ENCODE peak calls at places on chromosomes 1 and 21, in nine cellular contexts. I is DMS153; U is GM13976; W is NCI-H146; T is fibroblast of mammary gland; A is dermis blood vessel endothelial cell; G is activated CD4-positive, alpha-beta T cell treated with anti-CD3 and anti-CD28 coated beads, Interleukin-2, amount 50 U/mL, for 24 hours; O is stimulated activated CD8-positive, alpha-beta memory T cell treated with anti-CD3 and anti-CD28 coated beads, Interleukin-4, amount 100 ng/mL, for 1 hour; V is frontal cortex. Z is an unnamed sample.

GRCh38 chr1:165897326-165898303 is 70.2 kb downstream of the UCK2 start:
- DNase-seq in A (no peak), I (no peak), T (peak; percentile 58), U (peak; percentile 50), W (no peak), O (no peak), V (no peak), G (no peak), Z (no peak)

GRCh38 chr21:26064506-26064905 is 106.1 kb downstream of the APP start:
- DNase-seq in A (no peak), I (no peak), W (no peak), U (no peak), V (no peak), T (no peak), G (no peak), O (no peak), Z (no peak)

GRCh38 chr21:39564200-39564599 is 48.5 kb upstream of the B3GALT5 start:
- DNase-seq in G (no peak), A (no peak), U (no peak), V (peak; percentile 29), W (no peak), I (no peak), O (no peak), T (no peak), Z (no peak)

GRCh38 chr1:15949453-15950245 is 26.3 kb downstream of the ZBTB17 start:
- DNase-seq in W (no peak), I (no peak), T (peak; percentile 97), V (peak; percentile 80), G (peak; percentile 66), O (peak; percentile 64), U (peak; percentile 92), A (peak; percentile 96), Z (peak; percentile 71)

GRCh38 chr1:26854953-26855352 is 8.0 kb upstream of the SFN start:
- DNase-seq in O (no peak), W (no peak), A (no peak), V (no peak), U (no peak), I (no peak), G (no peak), T (no peak), Z (no peak)

GRCh38 chr1:18972531-18972930 is 16.1 kb upstream of the IFFO2 start:
- DNase-seq in O (no peak), U (no peak), V (no peak), A (peak; percentile 74), G (no peak), T (peak; percentile 55), I (no peak), W (no peak), Z (peak; percentile 18)

GRCh38 chr1:65264197-65264929 is 45.0 kb upstream of the DNAJC6 start:
- DNase-seq in W (peak; percentile 12), U (no peak), G (no peak), V (no peak), T (peak; percentile 63), O (no peak), I (peak; percentile 26), A (peak; percentile 67), Z (peak; percentile 2)

GRCh38 chr1:41850029-41850428 is 68.7 kb downstream of the HIVEP3 start:
- DNase-seq in G (no peak), W (no peak), U (no peak), V (no peak), A (no peak), T (no peak), I (no peak), O (no peak), Z (no peak)

GRCh38 chr1:229410692-229411433 is 23.0 kb downstream of the ACTA1 start:
- DNase-seq in G (no peak), V (peak; percentile 71), W (peak; percentile 91), A (peak; percentile 67), O (no peak), U (no peak), T (peak; percentile 32), I (peak; percentile 42), Z (peak; percentile 93)

GRCh38 chr21:16308269-16308668 is 578.5 kb downstream of the USP25 start:
- DNase-seq in U (no peak), V (no peak), W (no peak), O (no peak), G (no peak), A (no peak), I (no peak), T (peak; percentile 64), Z (no peak)

GRCh38 chr1:80244366-80244765 is 1237.8 kb upstream of the ADGRL4 start:
- DNase-seq in U (no peak), O (no peak), I (no peak), V (no peak), T (no peak), W (no peak), G (no peak), A (no peak), Z (no peak)

GRCh38 chr1:223403184-223403815 is 10.1 kb downstream of the CCDC185 start:
- DNase-seq in I (no peak), T (peak; percentile 48), W (no peak), U (no peak), A (peak; percentile 8), O (no peak), V (no peak), G (no peak), Z (no peak)

GRCh38 chr21:15057290-15057689 is 7.5 kb downstream of the NRIP1 start:
- DNase-seq in O (no peak), W (no peak), T (no peak), G (no peak), I (no peak), U (no peak), V (no peak), A (peak; percentile 32), Z (no peak)

GRCh38 chr1:114540202-114540601 is 29.2 kb upstream of the TRIM33 start:
- DNase-seq in G (no peak), V (no peak), I (no peak), O (no peak), U (no peak), T (no peak), A (no peak), W (no peak), Z (no peak)

GRCh38 chr1:26833432-26834405 is 7.2 kb downstream of the ZDHHC18 start:
- DNase-seq in W (no peak), U (peak; percentile 93), V (no peak), T (no peak), O (peak; percentile 69), G (peak; percentile 51), A (no peak), I (no peak), Z (peak; percentile 76)

GRCh38 chr1:14140800-14141526 is 441.0 kb downstream of the PRDM2 start:
- DNase-seq in I (no peak), O (no peak), G (no peak), U (no peak), A (no peak), T (peak; percentile 4), V (no peak), W (no peak), Z (no peak)

GRCh38 chr1:10896673-10897072 is 100.2 kb upstream of the CASZ1 start:
- DNase-seq in U (no peak), G (no peak), V (no peak), T (no peak), W (no peak), A (no peak), O (no peak), I (no peak), Z (no peak)

GRCh38 chr1:112083487-112083886 is 94.0 kb upstream of the KCND3 start:
- DNase-seq in W (no peak), G (no peak), A (peak; percentile 33), T (peak; percentile 17), I (no peak), O (no peak), V (no peak), U (no peak), Z (peak; percentile 21)

GRCh38 chr1:169722784-169723183 is 11.1 kb downstream of the SELE start:
- DNase-seq in A (no peak), I (no peak), O (no peak), G (no peak), V (no peak), W (no peak), T (no peak), U (no peak), Z (no peak)

GRCh38 chr1:234186037-234186688 is 187.1 kb upstream of the COA6 start:
- DNase-seq in O (no peak), W (no peak), A (no peak), T (peak; percentile 10), I (no peak), V (no peak), G (no peak), U (no peak), Z (no peak)

GRCh38 chr1:13792429-13792828 is 92.4 kb downstream of the PRDM2 start:
- DNase-seq in W (no peak), V (no peak), T (peak; percentile 75), I (no peak), G (no peak), O (no peak), U (no peak), A (no peak), Z (no peak)

GRCh38 chr1:200224315-200224714 is 185.5 kb downstream of the ZNF281 start:
- DNase-seq in O (no peak), I (no peak), T (peak; percentile 62), A (no peak), U (no peak), G (no peak), V (no peak), W (no peak), Z (no peak)

GRCh38 chr1:19163261-19163660 is 46.8 kb downstream of the UBR4 start:
- DNase-seq in A (peak; percentile 68), I (no peak), O (no peak), U (no peak), T (peak; percentile 86), G (no peak), V (no peak), W (no peak), Z (no peak)

GRCh38 chr1:98344726-98345125 is 316.8 kb upstream of the SNX7 start:
- DNase-seq in U (no peak), I (no peak), A (peak; percentile 90), W (no peak), V (no peak), G (no peak), O (no peak), T (no peak), Z (no peak)

GRCh38 chr1:181100015-181100905 is 11.8 kb downstream of the IER5 start:
- DNase-seq in G (no peak), U (no peak), A (peak; percentile 37), W (no peak), O (no peak), V (no peak), T (peak; percentile 41), I (no peak), Z (peak; percentile 56)

GRCh38 chr1:228279011-228279721 is 71.3 kb downstream of the OBSCN start:
- DNase-seq in G (no peak), W (no peak), V (no peak), I (no peak), A (no peak), O (no peak), T (no peak), U (no peak), Z (no peak)

GRCh38 chr1:36365310-36365895 is 20.3 kb downstream of the STK40 start:
- DNase-seq in O (no peak), T (peak; percentile 86), I (no peak), V (no peak), W (no peak), G (no peak), A (no peak), U (no peak), Z (peak; percentile 54)

GRCh38 chr1:222247081-222247480 is 300.8 kb downstream of the HHIPL2 start:
- DNase-seq in V (no peak), G (no peak), A (no peak), U (no peak), T (no peak), W (no peak), I (no peak), O (no peak), Z (no peak)

GRCh38 chr1:247407180-247407616 is 8.8 kb upstream of the NLRP3 start:
- DNase-seq in V (no peak), I (no peak), O (peak; percentile 16), U (peak; percentile 74), T (no peak), W (no peak), G (no peak), A (no peak), Z (peak; percentile 74)